ENCODE peak calls at places on chromosomes 2 and 18, in ten cellular contexts. One of them, this sample, is unnamed.

GRCh38 chr2:188364033-188364432 is 72.4 kb downstream of the GULP1 start:
- DNase-seq in activated CD4-positive, CD25-positive, alpha-beta regulatory T cell: no peak
- DNase-seq in stimulated activated CD8-positive, alpha-beta memory T cell treated with anti-CD3 and anti-CD28 coated beads, Interleukin-7, amount 100 ng/mL, for 1 hour: no peak
- DNase-seq in cardiac muscle cell: no peak
- DNase-seq in GM10248: no peak
- DNase-seq in left ventricle myocardium inferior: no peak
- DNase-seq in NCI-H1105: no peak
- DNase-seq in GM12891: no peak
- DNase-seq in omental fat pad: no peak
- DNase-seq in endothelial cell: no peak
- DNase-seq in this sample: no peak

GRCh38 chr2:119826370-119826961 is 66.7 kb downstream of the PTPN4 start:
- DNase-seq in endothelial cell: peak; percentile 54
- DNase-seq in left ventricle myocardium inferior: no peak
- DNase-seq in activated CD4-positive, CD25-positive, alpha-beta regulatory T cell: no peak
- DNase-seq in GM10248: peak; percentile 33
- DNase-seq in GM12891: no peak
- DNase-seq in cardiac muscle cell: peak; percentile 27
- DNase-seq in NCI-H1105: no peak
- DNase-seq in stimulated activated CD8-positive, alpha-beta memory T cell treated with anti-CD3 and anti-CD28 coated beads, Interleukin-7, amount 100 ng/mL, for 1 hour: no peak
- DNase-seq in omental fat pad: no peak
- DNase-seq in this sample: no peak

GRCh38 chr18:56267334-56267733 is 371.1 kb downstream of the TXNL1 start:
- DNase-seq in stimulated activated CD8-positive, alpha-beta memory T cell treated with anti-CD3 and anti-CD28 coated beads, Interleukin-7, amount 100 ng/mL, for 1 hour: no peak
- DNase-seq in activated CD4-positive, CD25-positive, alpha-beta regulatory T cell: no peak
- DNase-seq in endothelial cell: no peak
- DNase-seq in NCI-H1105: no peak
- DNase-seq in GM10248: no peak
- DNase-seq in GM12891: no peak
- DNase-seq in left ventricle myocardium inferior: peak; percentile 26
- DNase-seq in cardiac muscle cell: no peak
- DNase-seq in omental fat pad: no peak
- DNase-seq in this sample: no peak

GRCh38 chr2:72926368-72926767 is 9.0 kb downstream of the EMX1 start:
- DNase-seq in endothelial cell: no peak
- DNase-seq in GM10248: no peak
- DNase-seq in omental fat pad: no peak
- DNase-seq in NCI-H1105: no peak
- DNase-seq in GM12891: no peak
- DNase-seq in cardiac muscle cell: no peak
- DNase-seq in left ventricle myocardium inferior: no peak
- DNase-seq in stimulated activated CD8-positive, alpha-beta memory T cell treated with anti-CD3 and anti-CD28 coated beads, Interleukin-7, amount 100 ng/mL, for 1 hour: no peak
- DNase-seq in activated CD4-positive, CD25-positive, alpha-beta regulatory T cell: no peak
- DNase-seq in this sample: no peak

GRCh38 chr2:69510204-69510603 is 73.0 kb upstream of the NFU1 start:
- DNase-seq in cardiac muscle cell: no peak
- DNase-seq in stimulated activated CD8-positive, alpha-beta memory T cell treated with anti-CD3 and anti-CD28 coated beads, Interleukin-7, amount 100 ng/mL, for 1 hour: no peak
- DNase-seq in left ventricle myocardium inferior: no peak
- DNase-seq in NCI-H1105: no peak
- DNase-seq in omental fat pad: no peak
- DNase-seq in activated CD4-positive, CD25-positive, alpha-beta regulatory T cell: no peak
- DNase-seq in GM10248: no peak
- DNase-seq in GM12891: no peak
- DNase-seq in endothelial cell: no peak
- DNase-seq in this sample: no peak

GRCh38 chr2:187982668-187983067 is 309.0 kb upstream of the GULP1 start:
- DNase-seq in endothelial cell: no peak
- DNase-seq in left ventricle myocardium inferior: peak; percentile 20
- DNase-seq in GM12891: no peak
- DNase-seq in GM10248: no peak
- DNase-seq in NCI-H1105: no peak
- DNase-seq in activated CD4-positive, CD25-positive, alpha-beta regulatory T cell: no peak
- DNase-seq in stimulated activated CD8-positive, alpha-beta memory T cell treated with anti-CD3 and anti-CD28 coated beads, Interleukin-7, amount 100 ng/mL, for 1 hour: no peak
- DNase-seq in cardiac muscle cell: no peak
- DNase-seq in omental fat pad: no peak
- DNase-seq in this sample: no peak

GRCh38 chr2:203035879-203036470 is 21.3 kb downstream of the NBEAL1 start:
- DNase-seq in omental fat pad: no peak
- DNase-seq in GM12891: no peak
- DNase-seq in stimulated activated CD8-positive, alpha-beta memory T cell treated with anti-CD3 and anti-CD28 coated beads, Interleukin-7, amount 100 ng/mL, for 1 hour: no peak
- DNase-seq in cardiac muscle cell: no peak
- DNase-seq in endothelial cell: no peak
- DNase-seq in NCI-H1105: no peak
- DNase-seq in activated CD4-positive, CD25-positive, alpha-beta regulatory T cell: no peak
- DNase-seq in GM10248: no peak
- DNase-seq in left ventricle myocardium inferior: no peak
- DNase-seq in this sample: no peak

GRCh38 chr2:38438536-38439225 is 61.6 kb upstream of the ATL2 start:
- DNase-seq in GM12891: no peak
- DNase-seq in endothelial cell: no peak
- DNase-seq in left ventricle myocardium inferior: no peak
- DNase-seq in NCI-H1105: no peak
- DNase-seq in cardiac muscle cell: no peak
- DNase-seq in GM10248: peak; percentile 55
- DNase-seq in activated CD4-positive, CD25-positive, alpha-beta regulatory T cell: no peak
- DNase-seq in omental fat pad: no peak
- DNase-seq in stimulated activated CD8-positive, alpha-beta memory T cell treated with anti-CD3 and anti-CD28 coated beads, Interleukin-7, amount 100 ng/mL, for 1 hour: no peak
- DNase-seq in this sample: no peak

GRCh38 chr18:24214144-24214543 is 75.3 kb downstream of the CABYR start:
- DNase-seq in endothelial cell: no peak
- DNase-seq in activated CD4-positive, CD25-positive, alpha-beta regulatory T cell: no peak
- DNase-seq in GM12891: no peak
- DNase-seq in left ventricle myocardium inferior: no peak
- DNase-seq in NCI-H1105: no peak
- DNase-seq in stimulated activated CD8-positive, alpha-beta memory T cell treated with anti-CD3 and anti-CD28 coated beads, Interleukin-7, amount 100 ng/mL, for 1 hour: no peak
- DNase-seq in omental fat pad: no peak
- DNase-seq in cardiac muscle cell: no peak
- DNase-seq in GM10248: no peak
- DNase-seq in this sample: no peak

GRCh38 chr2:31237348-31238017 is 3.5 kb downstream of the EHD3 start:
- DNase-seq in GM12891: no peak
- DNase-seq in stimulated activated CD8-positive, alpha-beta memory T cell treated with anti-CD3 and anti-CD28 coated beads, Interleukin-7, amount 100 ng/mL, for 1 hour: no peak
- DNase-seq in cardiac muscle cell: no peak
- DNase-seq in endothelial cell: no peak
- DNase-seq in omental fat pad: no peak
- DNase-seq in left ventricle myocardium inferior: no peak
- DNase-seq in activated CD4-positive, CD25-positive, alpha-beta regulatory T cell: no peak
- DNase-seq in GM10248: no peak
- DNase-seq in NCI-H1105: no peak
- DNase-seq in this sample: no peak

GRCh38 chr2:33518929-33519328 is 42.5 kb downstream of the RASGRP3 start:
- DNase-seq in NCI-H1105: no peak
- DNase-seq in stimulated activated CD8-positive, alpha-beta memory T cell treated with anti-CD3 and anti-CD28 coated beads, Interleukin-7, amount 100 ng/mL, for 1 hour: no peak
- DNase-seq in activated CD4-positive, CD25-positive, alpha-beta regulatory T cell: no peak
- DNase-seq in endothelial cell: no peak
- DNase-seq in cardiac muscle cell: no peak
- DNase-seq in GM12891: no peak
- DNase-seq in GM10248: no peak
- DNase-seq in omental fat pad: no peak
- DNase-seq in left ventricle myocardium inferior: no peak
- DNase-seq in this sample: no peak

GRCh38 chr2:6576312-6576711 is 289.4 kb downstream of the CMPK2 start:
- DNase-seq in omental fat pad: no peak
- DNase-seq in cardiac muscle cell: no peak
- DNase-seq in activated CD4-positive, CD25-positive, alpha-beta regulatory T cell: no peak
- DNase-seq in NCI-H1105: no peak
- DNase-seq in GM10248: no peak
- DNase-seq in left ventricle myocardium inferior: no peak
- DNase-seq in endothelial cell: no peak
- DNase-seq in GM12891: no peak
- DNase-seq in stimulated activated CD8-positive, alpha-beta memory T cell treated with anti-CD3 and anti-CD28 coated beads, Interleukin-7, amount 100 ng/mL, for 1 hour: no peak
- DNase-seq in this sample: no peak

GRCh38 chr2:102841107-102841840 is 79.4 kb downstream of the TMEM182 start:
- DNase-seq in endothelial cell: peak; percentile 77
- DNase-seq in stimulated activated CD8-positive, alpha-beta memory T cell treated with anti-CD3 and anti-CD28 coated beads, Interleukin-7, amount 100 ng/mL, for 1 hour: no peak
- DNase-seq in NCI-H1105: peak; percentile 36
- DNase-seq in activated CD4-positive, CD25-positive, alpha-beta regulatory T cell: no peak
- DNase-seq in GM12891: peak; percentile 20
- DNase-seq in GM10248: peak; percentile 43
- DNase-seq in cardiac muscle cell: peak; percentile 76
- DNase-seq in left ventricle myocardium inferior: peak; percentile 18
- DNase-seq in omental fat pad: no peak
- DNase-seq in this sample: no peak

GRCh38 chr2:234091432-234091879 is 41.0 kb downstream of the SPP2 start:
- DNase-seq in GM10248: no peak
- DNase-seq in omental fat pad: no peak
- DNase-seq in left ventricle myocardium inferior: no peak
- DNase-seq in cardiac muscle cell: no peak
- DNase-seq in endothelial cell: no peak
- DNase-seq in NCI-H1105: peak; percentile 73
- DNase-seq in activated CD4-positive, CD25-positive, alpha-beta regulatory T cell: no peak
- DNase-seq in GM12891: no peak
- DNase-seq in stimulated activated CD8-positive, alpha-beta memory T cell treated with anti-CD3 and anti-CD28 coated beads, Interleukin-7, amount 100 ng/mL, for 1 hour: no peak
- DNase-seq in this sample: no peak

GRCh38 chr18:59660976-59661743 is 36.1 kb downstream of the CCBE1 start:
- DNase-seq in NCI-H1105: no peak
- DNase-seq in endothelial cell: no peak
- DNase-seq in GM10248: no peak
- DNase-seq in activated CD4-positive, CD25-positive, alpha-beta regulatory T cell: no peak
- DNase-seq in omental fat pad: no peak
- DNase-seq in left ventricle myocardium inferior: no peak
- DNase-seq in cardiac muscle cell: no peak
- DNase-seq in GM12891: no peak
- DNase-seq in stimulated activated CD8-positive, alpha-beta memory T cell treated with anti-CD3 and anti-CD28 coated beads, Interleukin-7, amount 100 ng/mL, for 1 hour: no peak
- DNase-seq in this sample: no peak

GRCh38 chr18:59446012-59446411 is 86.9 kb upstream of the LMAN1 start:
- DNase-seq in GM10248: no peak
- DNase-seq in cardiac muscle cell: peak; percentile 72
- DNase-seq in stimulated activated CD8-positive, alpha-beta memory T cell treated with anti-CD3 and anti-CD28 coated beads, Interleukin-7, amount 100 ng/mL, for 1 hour: no peak
- DNase-seq in activated CD4-positive, CD25-positive, alpha-beta regulatory T cell: no peak
- DNase-seq in left ventricle myocardium inferior: no peak
- DNase-seq in GM12891: no peak
- DNase-seq in omental fat pad: no peak
- DNase-seq in endothelial cell: peak; percentile 38
- DNase-seq in NCI-H1105: no peak
- DNase-seq in this sample: no peak

GRCh38 chr2:8514748-8515389 is 167.0 kb upstream of the ID2 start:
- DNase-seq in cardiac muscle cell: no peak
- DNase-seq in endothelial cell: no peak
- DNase-seq in stimulated activated CD8-positive, alpha-beta memory T cell treated with anti-CD3 and anti-CD28 coated beads, Interleukin-7, amount 100 ng/mL, for 1 hour: no peak
- DNase-seq in GM10248: peak; percentile 77
- DNase-seq in NCI-H1105: no peak
- DNase-seq in GM12891: no peak
- DNase-seq in activated CD4-positive, CD25-positive, alpha-beta regulatory T cell: no peak
- DNase-seq in omental fat pad: no peak
- DNase-seq in left ventricle myocardium inferior: no peak
- DNase-seq in this sample: no peak

GRCh38 chr2:149360106-149360505 is 29.7 kb downstream of the LYPD6 start:
- DNase-seq in NCI-H1105: no peak
- DNase-seq in omental fat pad: no peak
- DNase-seq in activated CD4-positive, CD25-positive, alpha-beta regulatory T cell: no peak
- DNase-seq in stimulated activated CD8-positive, alpha-beta memory T cell treated with anti-CD3 and anti-CD28 coated beads, Interleukin-7, amount 100 ng/mL, for 1 hour: no peak
- DNase-seq in left ventricle myocardium inferior: no peak
- DNase-seq in GM10248: no peak
- DNase-seq in endothelial cell: no peak
- DNase-seq in GM12891: no peak
- DNase-seq in cardiac muscle cell: no peak
- DNase-seq in this sample: no peak

GRCh38 chr2:219430633-219431615 is 3.7 kb upstream of the SPEG start:
- DNase-seq in GM12891: no peak
- DNase-seq in left ventricle myocardium inferior: peak; percentile 74
- DNase-seq in cardiac muscle cell: peak; percentile 70
- DNase-seq in omental fat pad: no peak
- DNase-seq in stimulated activated CD8-positive, alpha-beta memory T cell treated with anti-CD3 and anti-CD28 coated beads, Interleukin-7, amount 100 ng/mL, for 1 hour: no peak
- DNase-seq in endothelial cell: no peak
- DNase-seq in GM10248: no peak
- DNase-seq in NCI-H1105: no peak
- DNase-seq in activated CD4-positive, CD25-positive, alpha-beta regulatory T cell: no peak
- DNase-seq in this sample: no peak

GRCh38 chr2:16021611-16022363 is 81.4 kb downstream of the MYCN start:
- DNase-seq in omental fat pad: no peak
- DNase-seq in activated CD4-positive, CD25-positive, alpha-beta regulatory T cell: no peak
- DNase-seq in GM12891: no peak
- DNase-seq in NCI-H1105: no peak
- DNase-seq in cardiac muscle cell: no peak
- DNase-seq in stimulated activated CD8-positive, alpha-beta memory T cell treated with anti-CD3 and anti-CD28 coated beads, Interleukin-7, amount 100 ng/mL, for 1 hour: no peak
- DNase-seq in left ventricle myocardium inferior: no peak
- DNase-seq in endothelial cell: no peak
- DNase-seq in GM10248: no peak
- DNase-seq in this sample: no peak

GRCh38 chr2:148928395-148928794 is 53.4 kb downstream of the KIF5C start:
- DNase-seq in endothelial cell: no peak
- DNase-seq in activated CD4-positive, CD25-positive, alpha-beta regulatory T cell: no peak
- DNase-seq in GM12891: no peak
- DNase-seq in NCI-H1105: no peak
- DNase-seq in stimulated activated CD8-positive, alpha-beta memory T cell treated with anti-CD3 and anti-CD28 coated beads, Interleukin-7, amount 100 ng/mL, for 1 hour: no peak
- DNase-seq in omental fat pad: no peak
- DNase-seq in cardiac muscle cell: no peak
- DNase-seq in GM10248: no peak
- DNase-seq in left ventricle myocardium inferior: no peak
- DNase-seq in this sample: no peak

GRCh38 chr2:217289909-217290283 is 430.0 kb upstream of the TNP1 start:
- DNase-seq in GM12891: no peak
- DNase-seq in activated CD4-positive, CD25-positive, alpha-beta regulatory T cell: no peak
- DNase-seq in cardiac muscle cell: peak; percentile 93
- DNase-seq in stimulated activated CD8-positive, alpha-beta memory T cell treated with anti-CD3 and anti-CD28 coated beads, Interleukin-7, amount 100 ng/mL, for 1 hour: no peak
- DNase-seq in NCI-H1105: no peak
- DNase-seq in GM10248: no peak
- DNase-seq in left ventricle myocardium inferior: no peak
- DNase-seq in endothelial cell: no peak
- DNase-seq in omental fat pad: no peak
- DNase-seq in this sample: no peak

GRCh38 chr2:235511187-235511661 is 17.4 kb downstream of the AGAP1 start:
- DNase-seq in cardiac muscle cell: peak; percentile 25
- DNase-seq in endothelial cell: no peak
- DNase-seq in NCI-H1105: peak; percentile 12
- DNase-seq in GM12891: no peak
- DNase-seq in activated CD4-positive, CD25-positive, alpha-beta regulatory T cell: no peak
- DNase-seq in left ventricle myocardium inferior: no peak
- DNase-seq in stimulated activated CD8-positive, alpha-beta memory T cell treated with anti-CD3 and anti-CD28 coated beads, Interleukin-7, amount 100 ng/mL, for 1 hour: no peak
- DNase-seq in omental fat pad: no peak
- DNase-seq in GM10248: no peak
- DNase-seq in this sample: no peak

GRCh38 chr2:223297788-223298187 is 245.8 kb downstream of the KCNE4 start:
- DNase-seq in endothelial cell: no peak
- DNase-seq in GM12891: no peak
- DNase-seq in left ventricle myocardium inferior: no peak
- DNase-seq in stimulated activated CD8-positive, alpha-beta memory T cell treated with anti-CD3 and anti-CD28 coated beads, Interleukin-7, amount 100 ng/mL, for 1 hour: no peak
- DNase-seq in cardiac muscle cell: no peak
- DNase-seq in activated CD4-positive, CD25-positive, alpha-beta regulatory T cell: no peak
- DNase-seq in NCI-H1105: peak; percentile 66
- DNase-seq in GM10248: no peak
- DNase-seq in omental fat pad: no peak
- DNase-seq in this sample: no peak

GRCh38 chr2:216773072-216773471 is 77.7 kb upstream of the IGFBP5 start:
- DNase-seq in NCI-H1105: no peak
- DNase-seq in activated CD4-positive, CD25-positive, alpha-beta regulatory T cell: no peak
- DNase-seq in GM12891: no peak
- DNase-seq in endothelial cell: no peak
- DNase-seq in cardiac muscle cell: peak; percentile 85
- DNase-seq in stimulated activated CD8-positive, alpha-beta memory T cell treated with anti-CD3 and anti-CD28 coated beads, Interleukin-7, amount 100 ng/mL, for 1 hour: no peak
- DNase-seq in omental fat pad: no peak
- DNase-seq in GM10248: no peak
- DNase-seq in left ventricle myocardium inferior: peak; percentile 76
- DNase-seq in this sample: no peak

GRCh38 chr2:58182527-58182926 is 58.6 kb downstream of the FANCL start:
- DNase-seq in omental fat pad: no peak
- DNase-seq in NCI-H1105: no peak
- DNase-seq in endothelial cell: no peak
- DNase-seq in stimulated activated CD8-positive, alpha-beta memory T cell treated with anti-CD3 and anti-CD28 coated beads, Interleukin-7, amount 100 ng/mL, for 1 hour: no peak
- DNase-seq in GM12891: no peak
- DNase-seq in activated CD4-positive, CD25-positive, alpha-beta regulatory T cell: no peak
- DNase-seq in cardiac muscle cell: no peak
- DNase-seq in GM10248: no peak
- DNase-seq in left ventricle myocardium inferior: no peak
- DNase-seq in this sample: no peak

GRCh38 chr18:23884712-23885375 is 129.7 kb upstream of the TTC39C start:
- DNase-seq in cardiac muscle cell: no peak
- DNase-seq in GM12891: no peak
- DNase-seq in activated CD4-positive, CD25-positive, alpha-beta regulatory T cell: no peak
- DNase-seq in endothelial cell: no peak
- DNase-seq in GM10248: no peak
- DNase-seq in omental fat pad: no peak
- DNase-seq in stimulated activated CD8-positive, alpha-beta memory T cell treated with anti-CD3 and anti-CD28 coated beads, Interleukin-7, amount 100 ng/mL, for 1 hour: no peak
- DNase-seq in left ventricle myocardium inferior: no peak
- DNase-seq in NCI-H1105: peak; percentile 48
- DNase-seq in this sample: peak; percentile 68

GRCh38 chr2:27776097-27776496 is 4.6 kb downstream of the MRPL33 start:
- DNase-seq in stimulated activated CD8-positive, alpha-beta memory T cell treated with anti-CD3 and anti-CD28 coated beads, Interleukin-7, amount 100 ng/mL, for 1 hour: no peak
- DNase-seq in cardiac muscle cell: no peak
- DNase-seq in GM10248: no peak
- DNase-seq in NCI-H1105: no peak
- DNase-seq in activated CD4-positive, CD25-positive, alpha-beta regulatory T cell: no peak
- DNase-seq in GM12891: no peak
- DNase-seq in endothelial cell: no peak
- DNase-seq in omental fat pad: no peak
- DNase-seq in left ventricle myocardium inferior: peak; percentile 58
- DNase-seq in this sample: peak; percentile 73

This sample was measured in uterus.